ENCODE peak calls at places on chromosomes 2 and 18, in five cellular contexts. N, Z, O, X and I are unnamed samples.

GRCh38 chr2:209985879-209986278 is 16.6 kb upstream of the RPE start:
- DNase-seq in Z (no peak), X (no peak), O (no peak), N (no peak), I (no peak)

GRCh38 chr2:15889800-15890498 is 50.4 kb upstream of the MYCN start:
- DNase-seq in X (no peak), O (no peak), N (peak), Z (no peak), I (no peak)

GRCh38 chr2:42967959-42968674 is 175.7 kb upstream of the HAAO start:
- DNase-seq in N (peak), O (peak), X (no peak), Z (no peak), I (peak)

GRCh38 chr2:62760555-62760954 is 55.0 kb downstream of the EHBP1 start:
- DNase-seq in X (no peak), Z (no peak), N (no peak), O (no peak), I (no peak)

GRCh38 chr2:73984922-73985317 is 210 bp downstream of the TET3 start:
- DNase-seq in N (peak), Z (peak), O (no peak), X (no peak), I (peak)

GRCh38 chr2:64222351-64222750 is 78.1 kb upstream of the PELI1 start:
- DNase-seq in N (no peak), O (peak), Z (no peak), X (no peak), I (no peak)

GRCh38 chr2:61853086-61853847 is 593 bp downstream of the FAM161A start:
- DNase-seq in N (no peak), Z (peak), O (peak), X (peak), I (peak)

GRCh38 chr18:49227456-49227855 is 233.0 kb downstream of the DYM start:
- DNase-seq in Z (no peak), O (no peak), N (no peak), X (no peak), I (no peak)

GRCh38 chr18:8750954-8751415 is 45.6 kb downstream of the MTCL1 start:
- DNase-seq in X (no peak), Z (no peak), N (no peak), O (peak), I (peak)

GRCh38 chr2:99754215-99754614 is 264.4 kb upstream of the REV1 start:
- DNase-seq in O (no peak), N (no peak), Z (no peak), X (no peak), I (no peak)

GRCh38 chr2:106028192-106028591 is 165.9 kb downstream of the UXS1 start:
- DNase-seq in X (no peak), N (no peak), O (no peak), Z (no peak), I (no peak)

GRCh38 chr2:239726631-239727181 is 298.4 kb downstream of the NDUFA10 start:
- DNase-seq in N (no peak), Z (no peak), O (no peak), X (no peak), I (no peak)

GRCh38 chr2:224248944-224249371 is 152.9 kb downstream of the FAM124B start:
- DNase-seq in X (no peak), Z (no peak), N (no peak), O (no peak), I (no peak)

GRCh38 chr2:37579314-37579713 is 92.1 kb downstream of the CDC42EP3 start:
- DNase-seq in O (no peak), N (no peak), Z (no peak), X (no peak), I (no peak)

GRCh38 chr2:37573406-37573805 is 98.0 kb downstream of the CDC42EP3 start:
- DNase-seq in X (no peak), Z (no peak), N (no peak), O (no peak), I (no peak)

GRCh38 chr2:37576831-37577230 is 94.6 kb downstream of the CDC42EP3 start:
- DNase-seq in X (no peak), O (no peak), Z (no peak), N (no peak), I (no peak)

GRCh38 chr2:37573818-37574388 is 97.5 kb downstream of the CDC42EP3 start:
- DNase-seq in O (no peak), Z (no peak), X (no peak), N (no peak), I (no peak)

GRCh38 chr2:37575780-37576179 is 95.7 kb downstream of the CDC42EP3 start:
- DNase-seq in Z (no peak), O (no peak), N (no peak), X (no peak), I (no peak)
- TF ChIP-seq CTCF in Z (no peak), O (no peak), N (no peak), X (no peak), I (no peak)

GRCh38 chr18:36066001-36066400 is 1.4 kb downstream of the RPRD1A start:
- DNase-seq in O (no peak), Z (no peak), N (no peak), X (no peak), I (no peak)

GRCh38 chr18:36066731-36067117 is 635 bp downstream of the RPRD1A start:
- DNase-seq in O (no peak), N (no peak), Z (no peak), X (no peak), I (no peak)

GRCh38 chr18:36064027-36064808 is 3.1 kb downstream of the RPRD1A start:
- DNase-seq in X (no peak), N (no peak), O (peak), Z (no peak), I (no peak)

DNA sequence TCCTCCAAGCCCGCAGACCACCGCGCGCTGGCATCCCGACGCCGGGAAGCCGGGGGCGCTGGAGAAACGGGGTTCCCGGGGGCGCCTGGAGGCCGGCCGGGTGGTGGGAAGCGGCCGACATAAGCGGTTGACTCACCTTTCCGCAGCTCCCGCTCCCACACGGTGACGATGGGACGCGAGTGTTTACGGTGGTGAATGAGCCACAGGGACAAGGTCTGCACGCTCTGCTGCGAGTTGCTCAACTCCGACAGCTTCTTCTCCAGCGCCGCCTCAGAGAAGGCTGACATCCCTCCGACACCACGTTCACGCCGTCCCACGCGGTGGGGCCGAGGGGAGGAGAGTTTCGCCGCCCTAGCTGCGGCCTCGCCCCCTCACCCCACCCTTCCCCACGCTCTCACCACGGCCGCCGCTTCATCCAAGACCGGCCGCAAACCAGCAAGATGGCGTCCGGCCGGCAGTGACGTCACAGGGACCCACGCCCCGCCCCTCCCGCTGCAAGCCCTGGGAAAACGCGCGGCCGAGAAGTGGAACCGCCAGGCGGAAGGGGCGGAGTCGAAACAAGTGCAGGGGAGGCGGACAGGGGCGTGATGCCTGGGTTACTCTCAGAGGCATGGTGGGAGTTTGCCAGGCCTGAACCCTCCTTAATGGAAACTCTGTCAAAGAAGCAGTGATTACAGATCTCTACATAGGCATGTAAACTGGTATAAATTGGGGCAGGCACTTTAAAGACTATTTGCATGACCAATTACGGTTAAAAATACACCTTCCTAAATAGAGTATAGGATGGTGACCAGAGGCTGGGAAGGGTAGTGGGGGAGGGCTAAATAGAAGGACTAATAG is at the start of gene RPRD1A:
- DNase-seq in O (peak), N (peak), Z (peak), X (peak), I (peak)
- TF ChIP-seq POLR2A in O (no peak), N (peak), Z (peak), X (peak), I (peak)

DNA sequence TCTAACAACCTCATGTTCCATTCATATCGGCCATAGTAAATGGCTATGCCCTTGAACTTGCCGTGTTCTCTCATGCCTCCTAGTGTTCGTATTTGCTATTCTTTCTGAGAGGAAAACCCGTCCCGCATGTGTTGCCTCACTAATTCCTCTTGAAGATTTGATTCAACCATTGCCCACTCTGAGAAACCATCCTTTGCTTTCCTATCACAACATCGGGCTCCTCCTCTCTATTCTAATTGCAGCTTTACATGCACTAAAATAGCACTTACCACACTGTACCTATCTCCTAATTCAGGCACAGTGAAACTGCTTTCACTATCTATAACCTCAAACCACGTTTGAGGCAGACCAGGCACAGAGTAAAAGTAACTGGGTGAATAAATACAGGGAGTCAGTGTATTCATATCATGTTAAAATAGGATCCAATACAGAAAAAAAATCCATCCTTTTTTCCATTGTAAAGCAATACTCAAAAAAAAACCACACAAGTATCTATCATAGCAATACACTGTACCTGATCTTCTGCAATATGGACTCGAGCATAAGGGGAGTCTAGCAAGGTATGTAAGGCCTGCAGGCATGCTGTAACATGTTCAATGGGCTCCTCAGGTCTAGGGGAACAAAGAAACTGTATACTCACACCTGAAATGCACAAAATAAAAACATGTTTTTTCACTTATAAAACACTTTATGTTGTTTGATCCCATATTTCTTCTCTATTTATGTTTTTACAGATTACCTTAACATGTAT is 39.0 kb upstream of the STRN start:
- DNase-seq in Z (no peak), O (no peak), X (no peak), N (no peak), I (no peak)
- TF ChIP-seq CTCF in Z (peak), O (peak), X (peak), N (peak), I (no peak)

GRCh38 chr2:71275939-71276310 is 49.0 kb upstream of the PAIP2B start:
- DNase-seq in X (no peak), N (no peak), O (no peak), Z (no peak), I (no peak)
- TF ChIP-seq POLR2A in X (no peak), N (no peak), O (no peak), Z (no peak), I (no peak)

GRCh38 chr18:363327-364115 is 95.7 kb upstream of the THOC1 start:
- DNase-seq in N (no peak), O (no peak), Z (no peak), X (no peak), I (no peak)
- TF ChIP-seq CTCF in N (no peak), O (no peak), Z (no peak), X (no peak), I (no peak)

GRCh38 chr2:24359701-24360049 is 661 bp downstream of the ITSN2 start:
- DNase-seq in X (peak), N (peak), O (peak), Z (peak), I (peak)

GRCh38 chr2:24362253-24362652 is 1.9 kb upstream of the ITSN2 start:
- DNase-seq in Z (no peak), X (no peak), N (no peak), O (no peak), I (no peak)

GRCh38 chr2:24360963-24361330 is 611 bp upstream of the ITSN2 start:
- DNase-seq in X (no peak), N (no peak), Z (no peak), O (peak), I (no peak)

GRCh38 chr2:24359129-24359528 is 1.2 kb downstream of the ITSN2 start:
- DNase-seq in X (no peak), O (no peak), Z (no peak), N (no peak), I (no peak)

DNA sequence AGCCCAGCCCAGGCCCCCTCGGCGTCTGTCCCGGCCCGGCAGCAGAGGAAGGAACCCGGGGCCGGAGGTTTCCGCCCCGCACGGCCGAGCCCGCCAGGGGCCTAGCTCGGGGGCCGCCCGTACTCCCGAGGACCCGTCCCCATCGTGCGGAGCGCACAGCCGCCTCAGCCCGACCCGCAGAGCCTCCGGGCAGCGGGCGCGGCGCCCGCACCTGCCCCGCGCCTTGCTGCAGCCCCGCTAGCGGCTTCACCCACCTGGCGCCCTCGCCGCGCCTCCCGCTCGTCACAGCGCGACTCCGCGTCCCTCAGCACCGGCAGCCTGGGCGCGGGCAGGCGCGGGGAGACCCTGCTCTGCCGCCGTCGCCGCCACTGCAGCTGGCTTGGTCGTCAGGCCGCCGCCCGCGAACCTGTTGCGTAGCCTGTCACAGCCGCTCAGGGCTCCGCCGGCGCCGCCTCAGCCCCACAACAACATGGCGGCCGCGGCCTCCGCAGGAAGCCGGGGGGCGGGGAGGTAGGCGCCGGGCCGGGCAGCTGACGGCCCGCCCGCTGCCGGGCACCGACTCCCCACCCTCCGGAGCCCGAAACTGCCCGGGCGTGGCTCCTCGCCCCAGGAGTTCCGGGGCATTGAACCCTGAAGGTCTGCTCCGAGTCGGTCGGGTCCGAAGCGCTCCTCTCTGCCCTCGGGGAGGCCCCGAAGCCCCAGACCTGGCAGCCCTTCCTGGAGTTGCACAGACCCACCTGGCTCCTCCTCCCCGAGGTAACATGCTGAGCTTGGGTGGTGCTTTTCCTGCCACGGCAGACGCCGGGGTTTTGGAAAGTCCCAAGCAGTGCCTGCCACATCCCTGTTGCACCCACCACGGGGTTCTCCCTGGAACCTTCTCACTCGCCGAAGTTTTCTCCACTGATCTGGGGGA is at the start of gene ITSN2:
- DNase-seq in N (peak), Z (peak), O (peak), X (peak), I (peak)
- TF ChIP-seq POLR2A in N (peak), Z (peak), O (no peak), X (peak), I (peak)

DNA sequence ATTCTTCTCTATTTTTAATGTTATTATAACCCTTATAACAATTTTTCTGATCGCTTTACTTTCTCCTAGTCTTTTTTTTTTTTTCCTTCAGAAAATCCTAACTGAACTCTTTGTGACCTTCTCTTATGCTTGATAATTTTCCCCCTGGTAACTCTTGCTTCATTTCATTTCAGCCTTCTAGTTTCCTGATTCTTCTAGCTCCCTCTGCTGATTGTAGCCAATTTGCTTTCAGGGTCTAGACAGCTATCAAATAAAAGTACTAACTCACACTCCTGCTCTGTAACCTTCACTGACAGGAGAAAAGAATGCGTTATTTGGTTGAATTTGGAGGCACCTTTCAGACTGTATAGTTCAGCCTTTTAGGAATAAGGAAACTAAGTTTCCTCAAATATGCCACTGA is 99.5 kb downstream of the RBM43 start:
- DNase-seq in Z (no peak), O (no peak), N (no peak), X (no peak), I (no peak)
- TF ChIP-seq CTCF in Z (no peak), O (no peak), N (peak), X (peak), I (no peak)

GRCh38 chr2:27492557-27492956 is 2.4 kb downstream of the FNDC4 start:
- DNase-seq in O (no peak), N (no peak), Z (no peak), X (no peak), I (no peak)

GRCh38 chr2:27489118-27489497 is 435 bp downstream of the IFT172 start:
- DNase-seq in Z (no peak), X (no peak), O (peak), N (no peak), I (no peak)

GRCh38 chr2:27485496-27485895 is 4.0 kb downstream of the IFT172 start:
- DNase-seq in Z (no peak), X (no peak), N (no peak), O (no peak), I (no peak)

GRCh38 chr2:27493948-27494283 is 1.1 kb downstream of the FNDC4 start:
- DNase-seq in O (no peak), Z (no peak), N (no peak), X (no peak), I (no peak)

DNA sequence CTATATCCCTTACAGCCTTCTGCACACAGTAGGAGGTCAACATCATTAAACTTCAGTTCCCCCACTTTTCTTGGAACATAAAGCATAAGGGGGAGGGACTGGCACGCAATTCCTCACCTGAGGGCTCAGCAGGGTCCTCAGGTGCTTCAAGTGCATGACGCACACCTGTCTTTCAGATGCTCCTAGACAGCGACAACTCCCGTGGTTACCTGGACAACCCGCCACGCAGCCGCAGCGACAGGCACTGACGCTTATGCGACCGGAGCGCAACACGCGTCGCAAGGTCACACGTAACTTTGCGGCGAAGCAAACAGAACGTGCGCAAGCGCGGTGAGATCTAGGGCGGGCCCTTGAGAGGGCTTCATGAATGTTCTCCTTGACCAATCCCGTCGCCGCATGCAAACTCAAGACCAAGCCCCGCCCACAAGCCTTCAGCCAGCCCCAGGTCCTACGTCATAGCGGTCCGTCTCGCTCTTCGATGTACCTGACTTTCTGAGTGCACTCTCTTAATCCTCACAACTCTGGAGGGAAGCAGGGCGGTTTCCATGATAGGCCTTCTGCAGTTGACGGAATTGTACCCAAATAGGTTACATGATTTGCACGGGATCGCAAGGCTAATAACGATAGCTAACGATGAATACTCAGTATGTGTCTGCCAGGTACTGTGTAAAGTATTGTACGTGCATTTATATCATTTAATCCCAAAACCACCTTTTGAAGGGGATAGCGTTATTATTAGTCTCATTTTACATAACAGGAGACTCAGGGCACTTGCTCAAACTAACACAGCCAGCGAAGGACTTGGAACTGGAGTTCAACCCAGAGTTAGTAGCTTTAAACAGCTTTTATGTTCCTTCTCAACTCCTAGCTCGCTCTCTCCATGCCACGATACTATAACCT is at the start of gene IFT172:
- DNase-seq in N (peak), O (peak), Z (peak), X (peak), I (peak)
- TF ChIP-seq POLR2A in N (peak), O (no peak), Z (peak), X (peak), I (peak)

GRCh38 chr2:28413152-28413895 is 20.7 kb downstream of the FOSL2 start:
- DNase-seq in O (no peak), X (no peak), N (peak), Z (no peak), I (no peak)
- TF ChIP-seq CTCF in O (no peak), X (no peak), N (no peak), Z (no peak), I (peak)

GRCh38 chr18:3027301-3027700 is 14.4 kb upstream of the LPIN2 start:
- DNase-seq in O (no peak), Z (no peak), X (no peak), N (no peak), I (no peak)
- TF ChIP-seq POLR2A in O (no peak), Z (no peak), X (no peak), N (no peak), I (no peak)